ENCODE peak calls at places on chromosomes 13 and 19, in six cellular contexts. K, E, O, Y, I and T are unnamed samples.

GRCh38 chr13:22800726-22801401 is 379.9 kb upstream of the SGCG start:
- DNase-seq in K (no peak), E (peak), O (no peak), Y (no peak), I (no peak), T (no peak)

GRCh38 chr19:1223018-1223855 is 14.6 kb downstream of the CBARP start:
- DNase-seq in K (no peak), E (no peak), O (peak), Y (no peak), I (no peak), T (no peak)

GRCh38 chr13:91305652-91306051 is 41.8 kb upstream of the MIR17HG start:
- DNase-seq in K (no peak), E (no peak), O (no peak), Y (no peak), I (no peak), T (no peak)

GRCh38 chr13:90055121-90055520 is 1292.4 kb upstream of the MIR17HG start:
- DNase-seq in K (no peak), E (no peak), O (no peak), Y (no peak), I (no peak), T (peak)

GRCh38 chr19:38989066-38989605 is 13.6 kb upstream of the FBXO17 start:
- DNase-seq in K (no peak), E (no peak), O (peak), Y (no peak), I (no peak), T (no peak)

GRCh38 chr19:11203194-11204075 is 6.1 kb upstream of the KANK2 start:
- DNase-seq in K (peak), E (no peak), O (peak), Y (peak), I (peak), T (no peak)

GRCh38 chr13:44271031-44271433 is 102.6 kb upstream of the SERP2 start:
- DNase-seq in K (no peak), E (no peak), O (no peak), Y (no peak), I (peak), T (no peak)

GRCh38 chr13:27264648-27265047 is 6.0 kb upstream of the RASL11A start:
- DNase-seq in K (no peak), E (no peak), O (no peak), Y (no peak), I (no peak), T (no peak)

GRCh38 chr13:42970824-42971669 is 21.0 kb downstream of the EPSTI1 start:
- DNase-seq in K (no peak), E (no peak), O (peak), Y (peak), I (peak), T (peak)

GRCh38 chr19:50803633-50804419 is 13.6 kb downstream of the ACP4 start:
- DNase-seq in K (no peak), E (no peak), O (peak), Y (no peak), I (peak), T (no peak)
- TF ChIP-seq YY1 in K (no peak), E (no peak), O (peak), Y (peak), I (peak), T (no peak)

GRCh38 chr19:4089946-4090345 is 23.2 kb upstream of the ZBTB7A start:
- DNase-seq in K (no peak), E (no peak), O (no peak), Y (no peak), I (no peak), T (no peak)

GRCh38 chr19:4089400-4089908 is 22.8 kb upstream of the ZBTB7A start:
- DNase-seq in K (no peak), E (no peak), O (no peak), Y (no peak), I (no peak), T (no peak)

GRCh38 chr19:4090351-4091220 is 23.9 kb upstream of the ZBTB7A start:
- DNase-seq in K (no peak), E (no peak), O (no peak), Y (no peak), I (no peak), T (no peak)

GRCh38 chr19:4088065-4088679 is 21.5 kb upstream of the ZBTB7A start:
- DNase-seq in K (no peak), E (no peak), O (no peak), Y (no peak), I (no peak), T (no peak)

DNA sequence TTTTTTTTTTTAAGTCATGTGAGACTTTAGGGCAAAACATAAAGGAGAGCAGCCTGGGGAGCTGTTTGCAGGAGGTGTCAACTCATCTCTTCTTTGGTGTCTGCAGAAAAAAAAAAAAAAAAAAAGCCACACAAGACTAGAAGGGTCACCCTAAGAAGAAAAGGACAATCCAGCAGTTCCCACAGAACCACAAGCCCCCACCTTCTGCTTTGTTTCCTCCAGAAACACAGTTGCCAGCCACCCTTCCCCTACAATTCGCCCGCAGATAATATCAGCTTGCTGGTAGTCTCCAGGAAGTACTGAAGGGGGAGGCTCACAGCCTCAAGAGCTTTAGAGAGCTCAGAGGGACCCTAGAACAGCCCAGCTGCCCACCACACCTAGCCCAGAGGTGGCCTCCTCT is 22.3 kb upstream of the ZBTB7A start:
- DNase-seq in K (no peak), E (no peak), O (no peak), Y (no peak), I (peak), T (no peak)
- TF ChIP-seq POLR2AphosphoS5 in K (no peak), E (no peak), O (no peak), Y (no peak), I (no peak), T (no peak)

GRCh38 chr19:32532233-32532632 is 48.8 kb upstream of the PDCD5 start:
- DNase-seq in K (no peak), E (no peak), O (no peak), Y (no peak), I (no peak), T (no peak)
- TF ChIP-seq YY1 in K (no peak), E (no peak), O (no peak), Y (no peak), I (no peak), T (no peak)

DNA sequence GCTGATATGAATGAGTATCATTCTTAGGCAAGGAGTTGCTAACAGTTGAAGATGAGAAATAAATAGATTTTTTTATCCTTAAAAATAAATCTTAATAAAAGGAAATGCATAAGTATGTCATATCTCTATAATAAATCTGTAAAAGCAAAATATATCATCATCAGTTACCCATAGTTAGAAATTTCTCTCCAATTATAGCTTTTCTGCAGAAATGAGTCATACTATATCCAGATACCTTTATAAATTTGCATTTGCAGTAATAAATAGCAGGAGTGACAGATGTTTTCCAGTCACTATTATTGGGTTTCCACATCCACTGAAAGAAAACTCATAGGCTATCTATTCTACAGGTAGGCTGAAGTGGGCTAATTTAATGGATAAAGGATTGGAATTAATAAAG is 829.8 kb downstream of the PCDH9 start:
- DNase-seq in K (no peak), E (no peak), O (no peak), Y (no peak), I (no peak), T (no peak)
- TF ChIP-seq POLR2AphosphoS5 in K (no peak), E (no peak), O (no peak), Y (no peak), I (no peak), T (no peak)

DNA sequence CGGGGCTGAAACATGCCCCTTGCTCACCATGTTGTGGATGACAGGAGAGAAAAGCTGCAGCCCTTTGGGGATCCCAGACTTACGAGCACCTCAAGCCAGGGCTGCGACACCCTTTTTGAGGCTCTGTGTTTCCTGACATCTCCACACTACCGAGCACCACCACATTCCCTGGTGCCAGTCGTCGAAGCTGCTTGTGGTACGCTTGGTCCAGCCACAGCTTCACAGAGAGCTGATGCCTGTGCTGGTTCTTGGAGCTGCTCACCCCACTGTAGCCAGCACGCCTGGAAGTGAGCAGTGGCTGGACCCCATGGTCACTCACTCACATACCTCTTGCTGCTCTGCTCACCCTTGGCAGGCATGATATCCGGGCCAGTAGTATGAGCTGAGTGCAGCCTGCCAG is 367.5 kb downstream of the SLITRK6 start:
- DNase-seq in K (no peak), E (no peak), O (no peak), Y (no peak), I (no peak), T (no peak)
- TF ChIP-seq YY1 in K (no peak), E (no peak), O (no peak), Y (no peak), I (no peak), T (no peak)

DNA sequence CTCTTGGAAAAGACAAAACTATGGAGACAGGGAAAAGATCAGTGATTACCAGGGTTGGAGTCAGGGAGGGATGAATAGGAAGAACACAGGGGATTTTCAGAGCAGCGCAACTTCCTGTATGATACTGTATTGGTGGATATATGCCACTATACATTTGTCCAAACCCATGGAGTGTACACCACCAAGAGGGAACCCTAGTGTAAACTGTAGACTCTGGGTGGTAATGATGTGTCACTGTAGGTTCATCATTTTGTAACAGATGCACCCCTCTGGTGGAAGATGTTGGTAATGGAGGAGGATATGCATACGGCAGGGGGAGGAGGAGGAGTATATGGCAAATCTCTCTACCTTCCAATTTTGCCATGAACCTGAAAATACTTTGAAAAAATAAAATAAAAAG is 68.1 kb downstream of the UFM1 start:
- DNase-seq in K (no peak), E (no peak), O (peak), Y (peak), I (peak), T (no peak)
- TF ChIP-seq POLR2AphosphoS5 in K (no peak), E (no peak), O (no peak), Y (no peak), I (no peak), T (no peak)